ENCODE peak calls at places on chromosomes 13 and 19, in seven cellular contexts. X is left lung, S is left ventricle myocardium inferior, U is iPS DF 6.9, K is heart left ventricle, Y is RWPE1, J is right lobe of liver. D is an unnamed sample.

GRCh38 chr13:51501592-51502205 is 48.9 kb upstream of the INTS6 start:
- DNase-seq in J (no peak), Y (no peak), K (no peak), X (no peak), U (no peak), S (no peak), D (no peak)

GRCh38 chr19:13604902-13605586 is 98.8 kb upstream of the CACNA1A start:
- DNase-seq in J (no peak), S (no peak), Y (no peak), X (no peak), U (no peak), K (no peak), D (no peak)

GRCh38 chr19:8239528-8240273 is 30.5 kb downstream of the CERS4 start:
- DNase-seq in S (no peak), X (no peak), K (no peak), Y (no peak), U (no peak), J (no peak), D (no peak)

GRCh38 chr13:108000998-108001397 is 214.3 kb downstream of the LIG4 start:
- DNase-seq in K (no peak), J (no peak), Y (no peak), U (no peak), S (no peak), X (no peak), D (no peak)

GRCh38 chr19:48715276-48715675 is 4.2 kb downstream of the MAMSTR start:
- DNase-seq in U (no peak), S (no peak), J (no peak), Y (no peak), X (no peak), K (no peak), D (no peak)

GRCh38 chr13:21670006-21670882 is 629 bp upstream of the FGF9 start:
- DNase-seq in X (peak; percentile 89), U (no peak), Y (peak; percentile 40), S (peak; percentile 53), K (peak; percentile 84), J (peak; percentile 58), D (no peak)

GRCh38 chr19:28883241-28883693 is 329.7 kb downstream of the UQCRFS1 start:
- DNase-seq in Y (no peak), X (no peak), S (peak; percentile 52), K (no peak), J (no peak), U (no peak), D (no peak)

GRCh38 chr13:51585696-51586095 is 1.4 kb downstream of the WDFY2 start:
- DNase-seq in K (no peak), U (no peak), Y (no peak), S (no peak), X (no peak), J (no peak), D (no peak)

GRCh38 chr13:113616991-113617749 is 32.6 kb downstream of the TFDP1 start:
- DNase-seq in U (peak; percentile 18), J (no peak), S (no peak), K (peak; percentile 44), X (peak; percentile 79), Y (no peak), D (no peak)

GRCh38 chr13:24998433-24998832 is 97.5 kb upstream of the PABPC3 start:
- DNase-seq in K (no peak), X (no peak), Y (no peak), S (no peak), U (no peak), J (no peak), D (no peak)

GRCh38 chr13:50376895-50377575 is 361.8 kb downstream of the KCNRG start:
- DNase-seq in U (no peak), J (no peak), K (no peak), S (no peak), Y (no peak), X (no peak), D (no peak)

GRCh38 chr19:49872245-49873148 is 4.7 kb downstream of the AKT1S1 start:
- DNase-seq in S (no peak), J (no peak), U (no peak), Y (no peak), K (peak; percentile 53), X (peak; percentile 54), D (no peak)

GRCh38 chr19:29666634-29667389 is 1.6 kb downstream of the PLEKHF1 start:
- DNase-seq in J (peak; percentile 77), Y (no peak), K (peak; percentile 83), X (peak; percentile 71), S (peak; percentile 79), U (no peak), D (no peak)

GRCh38 chr19:38932425-38933179 is 1.9 kb downstream of the MRPS12 start:
- DNase-seq in K (no peak), U (no peak), Y (no peak), J (peak; percentile 42), S (no peak), X (peak; percentile 74), D (no peak)

GRCh38 chr19:56134655-56134922 is 6.5 kb upstream of the ZNF444 start:
- DNase-seq in X (no peak), U (no peak), Y (no peak), K (no peak), S (no peak), J (no peak), D (no peak)

GRCh38 chr19:56131651-56132050 is 9.4 kb upstream of the ZNF444 start:
- DNase-seq in J (no peak), S (no peak), X (no peak), U (no peak), Y (no peak), K (no peak), D (no peak)

GRCh38 chr19:56136362-56136761 is 4.7 kb upstream of the ZNF444 start:
- DNase-seq in U (no peak), K (no peak), S (no peak), X (no peak), Y (no peak), J (no peak), D (no peak)

GRCh38 chr19:56132316-56132822 is 8.7 kb upstream of the ZNF444 start:
- DNase-seq in S (no peak), J (no peak), Y (no peak), U (no peak), X (no peak), K (no peak), D (no peak)

DNA sequence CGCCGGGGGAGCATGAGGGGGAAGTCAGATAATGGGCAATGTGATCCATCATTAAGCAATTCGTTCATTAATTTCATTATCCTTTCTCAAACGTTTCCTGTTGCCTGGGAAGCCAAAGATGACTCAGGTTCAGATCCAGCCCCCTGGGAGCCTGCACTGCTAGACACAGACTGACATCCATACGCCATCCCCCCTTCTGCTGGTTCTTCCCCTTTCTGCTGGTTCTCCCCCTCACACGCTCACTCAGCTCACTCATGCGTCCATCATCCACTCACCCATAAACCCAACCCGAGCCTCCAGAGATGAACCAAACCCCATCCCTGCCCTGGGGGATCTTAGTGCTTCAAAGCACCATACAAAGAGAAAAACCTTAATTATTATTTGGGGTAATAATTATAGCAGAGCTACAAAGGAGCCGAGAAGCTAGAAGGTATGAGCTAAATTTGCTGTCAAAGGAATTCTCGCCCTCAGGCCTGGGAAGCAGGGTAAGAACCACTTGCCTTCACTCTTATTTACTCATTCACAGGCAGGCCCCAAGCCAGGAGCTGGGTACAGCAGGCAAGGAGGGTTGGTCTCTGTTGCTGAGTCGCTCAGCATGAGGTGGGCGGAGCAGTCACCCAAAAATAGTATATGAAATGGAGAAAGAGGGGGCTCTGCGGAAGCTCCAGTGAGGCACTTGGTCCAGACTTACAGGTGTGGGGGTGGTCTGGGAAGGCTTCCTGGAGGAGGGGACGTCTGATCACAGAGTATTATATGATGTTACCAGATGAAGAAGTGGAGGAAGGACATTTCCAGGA is 7.0 kb upstream of the ZNF444 start:
- DNase-seq in Y (no peak), K (no peak), J (no peak), S (no peak), X (no peak), U (no peak), D (no peak)
- H3K27ac ChIP-seq in Y (no peak overlapping the region), K (no peak overlapping the region), J (no peak overlapping the region), S (no peak overlapping the region), X (peak overlapping the region; percentile 58), U (no peak overlapping the region), D (no peak overlapping the region)

DNA sequence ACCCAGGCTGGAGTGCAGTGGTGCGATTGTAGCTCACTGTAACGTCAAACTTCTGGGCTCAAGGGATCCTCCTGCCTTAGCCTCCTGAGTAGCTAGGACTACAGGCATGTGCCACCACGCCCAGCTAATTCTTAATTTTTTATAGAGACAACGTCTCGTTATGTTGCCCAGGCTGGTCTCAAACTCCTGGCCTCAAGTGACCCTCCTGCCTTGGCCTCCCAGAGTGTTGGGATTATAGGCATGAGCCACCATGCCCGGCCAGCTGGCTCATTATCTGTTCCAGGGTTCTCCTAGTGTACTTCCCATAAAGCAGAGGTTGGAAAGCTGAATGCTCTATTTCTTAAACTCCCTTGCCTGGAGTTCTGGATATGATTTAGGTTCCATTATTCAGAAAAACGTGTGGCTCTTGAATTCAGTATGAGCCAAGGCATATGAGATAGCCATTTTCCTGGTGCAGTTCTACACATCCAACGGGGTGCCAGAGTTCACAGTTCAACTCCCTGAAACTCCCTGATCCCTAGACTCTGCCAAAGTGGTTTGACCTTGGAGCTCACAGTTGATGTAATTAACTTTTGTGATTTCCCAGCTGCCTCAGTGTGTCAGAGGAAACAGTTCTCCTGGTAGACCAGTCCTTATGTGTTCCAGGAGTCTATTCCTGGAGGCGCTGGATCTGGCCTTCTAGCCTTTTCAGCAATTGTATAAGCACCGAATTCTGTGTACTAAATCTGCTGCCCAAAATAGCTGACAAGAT is 21.6 kb downstream of the GPR183 start:
- DNase-seq in S (no peak), U (no peak), Y (no peak), K (no peak), X (no peak), J (peak; percentile 32), D (no peak)
- H3K27ac ChIP-seq in S (peak overlapping the region; percentile 77), U (no peak overlapping the region), Y (no peak overlapping the region), K (peak overlapping the region; percentile 63), X (no peak overlapping the region), J (peak overlapping the region; percentile 85), D (no peak overlapping the region)

DNA sequence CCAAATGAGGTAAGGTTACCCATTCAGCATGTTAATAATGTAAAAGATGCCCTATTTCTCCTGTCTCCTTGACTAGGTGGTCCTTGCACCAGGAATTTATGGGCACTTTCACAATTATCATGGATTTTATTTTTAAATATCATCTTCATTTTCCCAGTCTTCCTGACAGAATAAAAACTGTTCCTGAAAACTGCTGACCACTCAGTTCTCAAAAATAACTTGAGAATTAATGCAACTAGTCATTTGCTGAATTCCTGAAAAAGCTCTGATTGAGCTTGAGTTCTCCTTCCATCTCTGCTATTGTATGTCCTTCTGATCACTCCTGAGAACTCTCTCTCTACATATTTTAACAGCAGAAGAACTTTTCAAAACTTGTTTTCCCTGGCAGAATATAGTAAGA is 55.0 kb downstream of the DCLK1 start:
- DNase-seq in K (no peak), U (no peak), J (no peak), S (no peak), Y (no peak), X (no peak), D (no peak)
- H3K27ac ChIP-seq in K (no peak overlapping the region), U (no peak overlapping the region), J (no peak overlapping the region), S (no peak overlapping the region), Y (no peak overlapping the region), X (no peak overlapping the region), D (no peak overlapping the region)

DNA sequence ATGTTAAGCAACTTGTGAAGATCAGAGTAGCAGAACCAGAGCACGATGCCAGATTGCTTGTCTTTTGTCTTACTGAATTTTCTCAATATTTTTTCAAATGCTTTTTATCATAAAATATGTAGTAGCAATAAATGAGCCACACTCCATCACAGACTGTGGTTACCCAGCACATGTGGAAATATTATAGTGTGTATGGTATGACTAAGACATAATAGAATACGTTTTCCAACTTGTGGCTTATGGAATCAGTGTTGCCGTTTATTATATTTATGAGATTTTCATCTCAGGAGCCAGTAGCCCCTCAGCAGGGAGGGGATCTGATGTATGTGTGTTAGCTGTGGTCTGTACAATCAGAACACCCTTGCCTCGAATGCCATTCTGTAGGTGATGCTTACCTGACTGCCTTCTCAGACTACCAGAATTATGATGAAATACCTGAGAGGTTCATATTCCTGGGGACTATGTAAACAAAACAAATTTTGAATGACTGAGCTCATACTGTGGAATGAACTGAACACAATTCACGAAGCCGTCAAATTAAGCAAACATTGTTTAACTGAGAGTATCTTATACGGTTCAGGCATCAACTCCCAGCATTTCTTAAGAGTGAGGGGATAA is 1.9 kb downstream of the SCEL start:
- DNase-seq in X (no peak), U (no peak), K (no peak), S (no peak), J (no peak), Y (peak; percentile 36), D (no peak)
- H3K27ac ChIP-seq in X (peak overlapping the region; percentile 16), U (no peak overlapping the region), K (no peak overlapping the region), S (no peak overlapping the region), J (no peak overlapping the region), Y (no peak overlapping the region), D (peak overlapping the region; percentile 90)